ENCODE peak calls at places on chromosomes 7 and 10, in five cellular contexts. One of them, this sample, is unnamed. For H3K4me1, the result is how much of the 10 kb centered on the place peaks cover.

GRCh38 chr10:91694170-91694794 is 61.4 kb upstream of the PPP1R3C start:
- DNase-seq in PC-3: peak
- DNase-seq in neural progenitor cell: peak
- DNase-seq in HepG2: peak
- DNase-seq in HCT116: peak
- DNase-seq in this sample: peak

GRCh38 chr10:79292789-79293746 is 54.2 kb upstream of the PPIF start:
- DNase-seq in neural progenitor cell: peak
- DNase-seq in HCT116: no peak
- DNase-seq in HepG2: peak
- DNase-seq in PC-3: peak
- DNase-seq in this sample: no peak

GRCh38 chr7:17021205-17021604 is 139.4 kb upstream of the AGR3 start:
- DNase-seq in HCT116: no peak
- DNase-seq in neural progenitor cell: no peak
- DNase-seq in PC-3: no peak
- DNase-seq in HepG2: peak
- DNase-seq in this sample: no peak

GRCh38 chr7:80923211-80923612 is 4.4 kb upstream of the SEMA3C start:
- DNase-seq in HCT116: no peak
- DNase-seq in PC-3: no peak
- DNase-seq in neural progenitor cell: no peak
- DNase-seq in HepG2: no peak
- DNase-seq in this sample: no peak

GRCh38 chr10:72024596-72024995 is 60.4 kb downstream of the CHST3 start:
- DNase-seq in PC-3: no peak
- DNase-seq in HepG2: no peak
- DNase-seq in HCT116: no peak
- DNase-seq in neural progenitor cell: no peak
- DNase-seq in this sample: no peak

GRCh38 chr7:149433124-149433523 is 27.7 kb downstream of the ZNF777 start:
- DNase-seq in neural progenitor cell: no peak
- DNase-seq in HepG2: no peak
- DNase-seq in HCT116: no peak
- DNase-seq in PC-3: no peak
- DNase-seq in this sample: no peak

GRCh38 chr7:100130608-100131453 is 4.1 kb downstream of the MBLAC1 start:
- DNase-seq in PC-3: peak
- DNase-seq in neural progenitor cell: peak
- DNase-seq in HCT116: no peak
- DNase-seq in HepG2: peak
- DNase-seq in this sample: peak

GRCh38 chr7:138890782-138891445 is 90.3 kb downstream of the KIAA1549 start:
- DNase-seq in neural progenitor cell: no peak
- DNase-seq in PC-3: peak
- DNase-seq in HCT116: no peak
- DNase-seq in HepG2: peak
- DNase-seq in this sample: peak

GRCh38 chr10:78336402-78336791 is 302.7 kb downstream of the RPS24 start:
- DNase-seq in HepG2: no peak
- DNase-seq in neural progenitor cell: no peak
- DNase-seq in HCT116: no peak
- DNase-seq in PC-3: peak
- DNase-seq in this sample: peak

GRCh38 chr10:75111367-75111905 is at the start of gene SAMD8:
- DNase-seq in PC-3: peak
- DNase-seq in HCT116: peak
- DNase-seq in HepG2: peak
- DNase-seq in neural progenitor cell: peak
- DNase-seq in this sample: peak

GRCh38 chr7:73382938-73383503 is 50.6 kb upstream of the FZD9 start:
- DNase-seq in HepG2: no peak
- DNase-seq in PC-3: no peak
- DNase-seq in HCT116: no peak
- DNase-seq in neural progenitor cell: no peak
- DNase-seq in this sample: no peak

GRCh38 chr7:29609162-29610030 is 45.8 kb downstream of the PRR15 start:
- DNase-seq in neural progenitor cell: peak
- DNase-seq in HepG2: peak
- DNase-seq in PC-3: peak
- DNase-seq in HCT116: peak
- DNase-seq in this sample: peak

GRCh38 chr10:11424456-11425287 is 186.8 kb downstream of the USP6NL start:
- DNase-seq in HCT116: peak
- DNase-seq in neural progenitor cell: peak
- DNase-seq in HepG2: peak
- DNase-seq in PC-3: peak
- DNase-seq in this sample: peak

GRCh38 chr10:26579256-26580063 is 118.0 kb upstream of the PDSS1 start:
- DNase-seq in neural progenitor cell: no peak
- DNase-seq in PC-3: no peak
- DNase-seq in HCT116: no peak
- DNase-seq in HepG2: no peak
- DNase-seq in this sample: no peak

GRCh38 chr7:32073533-32073932 is 3.3 kb upstream of the PDE1C start:
- DNase-seq in PC-3: no peak
- DNase-seq in neural progenitor cell: no peak
- DNase-seq in HCT116: no peak
- DNase-seq in HepG2: no peak
- DNase-seq in this sample: peak

GRCh38 chr7:26117142-26117807 is 34.7 kb upstream of the NFE2L3 start:
- DNase-seq in HCT116: no peak
- DNase-seq in PC-3: no peak
- DNase-seq in neural progenitor cell: peak
- DNase-seq in HepG2: peak
- DNase-seq in this sample: no peak

GRCh38 chr7:28623105-28623730 is 210.9 kb downstream of the CREB5 start:
- DNase-seq in HepG2: no peak
- DNase-seq in HCT116: no peak
- DNase-seq in PC-3: peak
- DNase-seq in neural progenitor cell: no peak
- DNase-seq in this sample: peak

GRCh38 chr10:14438057-14438456 is 107.3 kb upstream of the FRMD4A start:
- DNase-seq in neural progenitor cell: no peak
- DNase-seq in PC-3: no peak
- DNase-seq in HCT116: no peak
- DNase-seq in HepG2: no peak
- DNase-seq in this sample: no peak

GRCh38 chr7:134660961-134661376 is 14.3 kb downstream of the BPGM start:
- DNase-seq in HCT116: no peak
- DNase-seq in neural progenitor cell: no peak
- DNase-seq in PC-3: no peak
- DNase-seq in HepG2: no peak
- DNase-seq in this sample: peak

GRCh38 chr7:100220833-100221718 is 1.3 kb downstream of the PVRIG start:
- DNase-seq in neural progenitor cell: no peak
- DNase-seq in HepG2: no peak
- DNase-seq in PC-3: no peak
- DNase-seq in HCT116: no peak
- DNase-seq in this sample: no peak

GRCh38 chr7:44063547-44063893 is 1.8 kb downstream of the PGAM2 start:
- DNase-seq in neural progenitor cell: peak
- DNase-seq in HCT116: no peak
- DNase-seq in PC-3: no peak
- DNase-seq in HepG2: no peak
- DNase-seq in this sample: no peak

GRCh38 chr7:44065431-44066110 is at the start of gene PGAM2:
- DNase-seq in PC-3: no peak
- DNase-seq in HepG2: no peak
- DNase-seq in neural progenitor cell: peak
- DNase-seq in HCT116: no peak
- DNase-seq in this sample: no peak

GRCh38 chr7:44062903-44063295 is 2.5 kb downstream of the PGAM2 start:
- DNase-seq in neural progenitor cell: no peak
- DNase-seq in PC-3: no peak
- DNase-seq in HCT116: no peak
- DNase-seq in HepG2: no peak
- DNase-seq in this sample: no peak

GRCh38 chr7:44064791-44065430 is 456 bp downstream of the PGAM2 start:
- DNase-seq in PC-3: no peak
- DNase-seq in HCT116: no peak
- DNase-seq in HepG2: no peak
- DNase-seq in neural progenitor cell: peak
- DNase-seq in this sample: no peak

DNA sequence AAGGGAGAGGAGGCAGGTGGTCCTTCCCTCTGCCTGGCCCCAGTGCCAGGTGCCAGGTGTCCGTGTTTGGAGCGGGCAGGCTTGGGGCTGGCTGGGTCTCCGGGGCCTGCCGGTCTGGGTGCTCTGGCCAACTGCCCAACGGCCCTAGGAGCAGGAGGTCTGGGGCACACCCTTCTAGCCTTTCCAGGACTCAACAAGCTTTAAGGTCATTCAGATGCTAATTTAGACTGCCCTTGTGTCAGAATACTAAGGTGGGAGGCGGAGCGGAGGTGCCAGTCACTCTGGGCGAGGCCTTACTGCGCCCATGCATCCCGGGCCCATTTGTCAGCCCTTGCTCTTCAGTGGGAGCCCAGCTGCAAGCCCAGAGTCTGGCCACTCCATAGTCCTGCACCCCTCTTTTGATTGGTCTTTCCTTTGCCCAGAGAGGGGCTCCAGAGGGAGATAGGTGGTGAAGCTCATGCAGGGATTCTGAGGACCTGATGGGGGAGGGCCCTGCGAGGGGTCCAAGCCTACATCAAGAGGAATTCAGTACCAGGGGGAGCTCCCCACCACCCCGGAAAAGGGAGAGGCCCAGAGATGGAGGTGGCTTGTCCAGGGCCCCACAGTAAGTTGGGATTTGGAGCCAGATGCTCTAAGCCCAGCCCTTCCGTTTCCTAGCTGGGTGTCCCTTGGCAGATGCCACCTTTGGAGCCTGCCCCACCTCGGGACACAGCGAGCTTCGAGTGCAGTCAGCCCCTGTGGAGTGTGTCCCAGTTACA is 1.3 kb downstream of the PGAM2 start:
- DNase-seq in HCT116: no peak
- DNase-seq in neural progenitor cell: peak
- DNase-seq in HepG2: no peak
- DNase-seq in PC-3: no peak
- DNase-seq in this sample: no peak
- TF ChIP-seq EZH2 in HCT116: no peak
- TF ChIP-seq EZH2 in neural progenitor cell: no peak
- TF ChIP-seq EZH2 in HepG2: no peak
- TF ChIP-seq EZH2 in PC-3: no peak
- TF ChIP-seq EZH2 in this sample: no peak

GRCh38 chr10:16944961-16945360 is 127.7 kb upstream of the RSU1 start:
- DNase-seq in HCT116: no peak
- DNase-seq in HepG2: no peak
- DNase-seq in neural progenitor cell: no peak
- DNase-seq in PC-3: no peak
- DNase-seq in this sample: no peak

GRCh38 chr10:16944081-16944922 is 127.1 kb upstream of the RSU1 start:
- DNase-seq in HepG2: no peak
- DNase-seq in neural progenitor cell: no peak
- DNase-seq in HCT116: no peak
- DNase-seq in PC-3: no peak
- DNase-seq in this sample: peak

GRCh38 chr10:16943301-16944080 is 126.3 kb upstream of the RSU1 start:
- DNase-seq in HepG2: no peak
- DNase-seq in neural progenitor cell: no peak
- DNase-seq in PC-3: no peak
- DNase-seq in HCT116: no peak
- DNase-seq in this sample: peak

GRCh38 chr10:16947071-16947470 is 129.8 kb upstream of the RSU1 start:
- DNase-seq in neural progenitor cell: no peak
- DNase-seq in PC-3: no peak
- DNase-seq in HCT116: no peak
- DNase-seq in HepG2: no peak
- DNase-seq in this sample: no peak

DNA sequence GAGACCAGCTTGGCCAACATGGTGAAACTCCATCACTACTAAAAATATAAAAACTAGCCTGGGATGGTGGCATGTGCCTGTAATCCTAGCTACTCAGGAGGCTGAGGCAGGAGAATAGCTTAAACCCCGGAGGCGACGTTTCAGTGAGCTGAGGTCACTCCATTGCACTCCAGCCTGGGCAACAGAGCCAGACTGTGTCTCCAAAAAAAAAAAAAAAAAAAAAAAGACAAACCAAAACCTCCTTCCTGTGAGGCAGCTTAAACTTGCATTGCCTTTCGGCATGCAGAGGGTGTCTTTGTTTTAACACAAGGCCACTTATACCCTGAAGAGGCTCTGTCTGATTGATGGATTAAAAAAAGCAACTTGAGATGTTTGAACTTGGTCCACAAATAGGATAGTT is 128.3 kb upstream of the RSU1 start:
- DNase-seq in neural progenitor cell: no peak
- DNase-seq in HepG2: no peak
- DNase-seq in HCT116: no peak
- DNase-seq in PC-3: no peak
- DNase-seq in this sample: no peak
- H3K4me1 ChIP-seq in neural progenitor cell: under half
- H3K4me1 ChIP-seq in HepG2: under half
- H3K4me1 ChIP-seq in HCT116: under half
- H3K4me1 ChIP-seq in PC-3: under half
- H3K4me1 ChIP-seq in this sample: under half

GRCh38 chr7:103369430-103369829 is 22.0 kb downstream of the PSMC2 start:
- DNase-seq in PC-3: no peak
- DNase-seq in HCT116: no peak
- DNase-seq in neural progenitor cell: no peak
- DNase-seq in HepG2: no peak
- DNase-seq in this sample: no peak

GRCh38 chr7:103379270-103379975 is 32.0 kb downstream of the PSMC2 start:
- DNase-seq in neural progenitor cell: no peak
- DNase-seq in HepG2: no peak
- DNase-seq in PC-3: no peak
- DNase-seq in HCT116: no peak
- DNase-seq in this sample: no peak

DNA sequence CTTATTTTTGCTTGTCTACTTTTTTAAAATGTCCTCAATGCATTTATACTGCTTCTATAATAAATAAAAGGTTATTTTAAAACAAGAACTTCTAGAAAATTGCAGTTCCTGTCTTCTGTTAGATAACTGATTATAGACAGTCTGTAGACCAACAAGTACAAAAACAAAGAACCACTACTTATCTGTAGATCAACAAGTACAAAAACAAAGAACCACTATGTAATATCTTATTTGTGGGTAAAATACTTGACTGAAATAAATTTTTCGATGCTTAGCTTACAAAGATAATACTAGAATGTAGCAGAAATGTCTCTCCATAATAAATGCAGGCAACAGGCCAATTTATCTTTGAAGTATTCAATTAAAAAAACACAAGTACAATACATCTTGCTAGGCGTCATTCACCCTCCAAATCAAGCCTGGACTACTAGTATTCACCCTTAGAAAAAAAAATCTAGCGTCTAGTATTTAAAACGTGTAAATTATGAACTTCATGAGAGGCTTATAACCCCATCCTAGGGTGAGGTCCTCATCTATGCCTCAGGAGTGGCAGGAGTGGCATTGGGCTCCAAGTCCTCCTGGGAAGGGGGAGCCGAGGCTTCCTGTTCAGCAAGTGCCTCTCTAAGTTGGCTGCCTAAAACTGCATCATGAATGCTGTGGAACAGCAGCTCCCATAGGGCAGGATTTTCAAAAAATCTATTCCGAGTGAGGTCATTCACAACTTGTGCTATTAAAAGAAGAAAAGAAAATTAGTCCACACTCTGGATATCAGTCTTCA is 26.6 kb downstream of the PSMC2 start:
- DNase-seq in HepG2: no peak
- DNase-seq in neural progenitor cell: peak
- DNase-seq in HCT116: no peak
- DNase-seq in PC-3: no peak
- DNase-seq in this sample: no peak
- TF ChIP-seq CTCF in HepG2: no peak
- TF ChIP-seq CTCF in neural progenitor cell: no peak
- TF ChIP-seq CTCF in HCT116: no peak
- TF ChIP-seq CTCF in PC-3: no peak
- TF ChIP-seq CTCF in this sample: no peak

GRCh38 chr10:130914377-130914776 is 397.1 kb downstream of the TCERG1L start:
- DNase-seq in HepG2: no peak
- DNase-seq in neural progenitor cell: peak
- DNase-seq in HCT116: no peak
- DNase-seq in PC-3: no peak
- DNase-seq in this sample: no peak
- TF ChIP-seq EZH2 in HepG2: no peak
- TF ChIP-seq EZH2 in neural progenitor cell: no peak
- TF ChIP-seq EZH2 in HCT116: no peak
- TF ChIP-seq EZH2 in PC-3: no peak
- TF ChIP-seq EZH2 in this sample: no peak

This sample was measured in fibroblast of lung.